ENCODE peak calls at places on chromosomes 5 and 9, in six cellular contexts. One of them, this sample, is unnamed.

GRCh38 chr5:128925973-128926372 is 39.3 kb upstream of the SLC27A6 start:
- DNase-seq in Karpas-422: no peak
- DNase-seq in astrocyte of the spinal cord: no peak
- DNase-seq in NCI-H2171 treated with DMSO at 0.1 percent for 48 hours: no peak
- DNase-seq in NAMALWA: no peak
- DNase-seq in lung: no peak
- DNase-seq in this sample: no peak

GRCh38 chr9:1604942-1605560 is 410.1 kb upstream of the SMARCA2 start:
- DNase-seq in Karpas-422: peak
- DNase-seq in astrocyte of the spinal cord: no peak
- DNase-seq in NCI-H2171 treated with DMSO at 0.1 percent for 48 hours: peak
- DNase-seq in NAMALWA: peak
- DNase-seq in lung: no peak
- DNase-seq in this sample: no peak

GRCh38 chr9:6630502-6631206 is 14.9 kb downstream of the GLDC start:
- DNase-seq in Karpas-422: no peak
- DNase-seq in astrocyte of the spinal cord: no peak
- DNase-seq in NCI-H2171 treated with DMSO at 0.1 percent for 48 hours: no peak
- DNase-seq in NAMALWA: no peak
- DNase-seq in lung: no peak
- DNase-seq in this sample: no peak

GRCh38 chr5:180889366-180889765 is 9.6 kb upstream of the BTNL8 start:
- DNase-seq in Karpas-422: no peak
- DNase-seq in astrocyte of the spinal cord: no peak
- DNase-seq in NCI-H2171 treated with DMSO at 0.1 percent for 48 hours: no peak
- DNase-seq in NAMALWA: no peak
- DNase-seq in lung: no peak
- DNase-seq in this sample: no peak

GRCh38 chr9:94014845-94015244 is 59.7 kb upstream of the BARX1 start:
- DNase-seq in Karpas-422: no peak
- DNase-seq in astrocyte of the spinal cord: no peak
- DNase-seq in NCI-H2171 treated with DMSO at 0.1 percent for 48 hours: peak
- DNase-seq in NAMALWA: no peak
- DNase-seq in lung: no peak
- DNase-seq in this sample: no peak

GRCh38 chr9:134365791-134366222 is 39.6 kb downstream of the RXRA start:
- DNase-seq in Karpas-422: no peak
- DNase-seq in astrocyte of the spinal cord: peak
- DNase-seq in NCI-H2171 treated with DMSO at 0.1 percent for 48 hours: peak
- DNase-seq in NAMALWA: no peak
- DNase-seq in lung: no peak
- DNase-seq in this sample: no peak

GRCh38 chr9:107387401-107387800 is 102.2 kb downstream of the KLF4 start:
- DNase-seq in Karpas-422: no peak
- DNase-seq in astrocyte of the spinal cord: no peak
- DNase-seq in NCI-H2171 treated with DMSO at 0.1 percent for 48 hours: peak
- DNase-seq in NAMALWA: no peak
- DNase-seq in lung: no peak
- DNase-seq in this sample: no peak

GRCh38 chr5:116671211-116671736 is 96.7 kb upstream of the SEMA6A start:
- DNase-seq in Karpas-422: no peak
- DNase-seq in astrocyte of the spinal cord: no peak
- DNase-seq in NCI-H2171 treated with DMSO at 0.1 percent for 48 hours: no peak
- DNase-seq in NAMALWA: no peak
- DNase-seq in lung: no peak
- DNase-seq in this sample: no peak

GRCh38 chr9:134322781-134323241 is 3.4 kb upstream of the RXRA start:
- DNase-seq in Karpas-422: no peak
- DNase-seq in astrocyte of the spinal cord: no peak
- DNase-seq in NCI-H2171 treated with DMSO at 0.1 percent for 48 hours: no peak
- DNase-seq in NAMALWA: no peak
- DNase-seq in lung: no peak
- DNase-seq in this sample: no peak

GRCh38 chr9:137582286-137582860 is 3.6 kb upstream of the DPH7 start:
- DNase-seq in Karpas-422: peak
- DNase-seq in astrocyte of the spinal cord: no peak
- DNase-seq in NCI-H2171 treated with DMSO at 0.1 percent for 48 hours: no peak
- DNase-seq in NAMALWA: peak
- DNase-seq in lung: no peak
- DNase-seq in this sample: no peak

GRCh38 chr5:138702166-138702826 is 50.9 kb upstream of the CTNNA1 start:
- DNase-seq in Karpas-422: no peak
- DNase-seq in astrocyte of the spinal cord: no peak
- DNase-seq in NCI-H2171 treated with DMSO at 0.1 percent for 48 hours: peak
- DNase-seq in NAMALWA: no peak
- DNase-seq in lung: no peak
- DNase-seq in this sample: no peak

GRCh38 chr5:179793470-179794139 is at the start of gene LTC4S:
- DNase-seq in Karpas-422: peak
- DNase-seq in astrocyte of the spinal cord: peak
- DNase-seq in NCI-H2171 treated with DMSO at 0.1 percent for 48 hours: no peak
- DNase-seq in NAMALWA: no peak
- DNase-seq in lung: peak
- DNase-seq in this sample: no peak

GRCh38 chr9:115978739-115979138 is 174.9 kb upstream of the PAPPA start:
- DNase-seq in Karpas-422: no peak
- DNase-seq in astrocyte of the spinal cord: no peak
- DNase-seq in NCI-H2171 treated with DMSO at 0.1 percent for 48 hours: no peak
- DNase-seq in NAMALWA: no peak
- DNase-seq in lung: no peak
- DNase-seq in this sample: no peak

GRCh38 chr5:73786043-73786831 is 160.2 kb downstream of the ARHGEF28 start:
- DNase-seq in Karpas-422: no peak
- DNase-seq in astrocyte of the spinal cord: no peak
- DNase-seq in NCI-H2171 treated with DMSO at 0.1 percent for 48 hours: peak
- DNase-seq in NAMALWA: no peak
- DNase-seq in lung: no peak
- DNase-seq in this sample: no peak

GRCh38 chr9:71719585-71719984 is 48.7 kb downstream of the CEMIP2 start:
- DNase-seq in Karpas-422: no peak
- DNase-seq in astrocyte of the spinal cord: peak
- DNase-seq in NCI-H2171 treated with DMSO at 0.1 percent for 48 hours: peak
- DNase-seq in NAMALWA: no peak
- DNase-seq in lung: no peak
- DNase-seq in this sample: no peak

GRCh38 chr5:116424951-116425350 is 149.7 kb downstream of the SEMA6A start:
- DNase-seq in Karpas-422: no peak
- DNase-seq in astrocyte of the spinal cord: no peak
- DNase-seq in NCI-H2171 treated with DMSO at 0.1 percent for 48 hours: no peak
- DNase-seq in NAMALWA: no peak
- DNase-seq in lung: no peak
- DNase-seq in this sample: no peak